ENCODE peak calls at places on chromosomes 7 and 10, in seven cellular contexts. A is activated CD4-positive, CD25-positive, alpha-beta regulatory T cell; C is activated CD4-positive, alpha-beta T cell treated with anti-CD3 and anti-CD28 coated beads for 48 hours; E is CD4-positive, alpha-beta T cell; B is adrenal gland; O is CD8-positive, alpha-beta T cell; R is iPS-NIHi11. Z is an unnamed sample.

GRCh38 chr7:99109108-99110051 is 34.5 kb downstream of the SMURF1 start:
- DNase-seq in C (no peak), A (no peak), B (no peak), R (no peak), E (no peak), O (peak; percentile 56), Z (no peak)

GRCh38 chr7:94439893-94440381 is 45.2 kb downstream of the COL1A2 start:
- DNase-seq in E (no peak), A (no peak), O (no peak), B (no peak), R (no peak), C (no peak), Z (no peak)

GRCh38 chr10:60444494-60445064 is 54.9 kb upstream of the ANK3 start:
- DNase-seq in E (no peak), R (no peak), C (no peak), O (no peak), B (no peak), A (no peak), Z (no peak)

GRCh38 chr7:44072364-44073231 is 7.2 kb upstream of the PGAM2 start:
- DNase-seq in A (no peak), C (peak; percentile 57), R (peak; percentile 84), O (no peak), B (peak; percentile 72), E (no peak), Z (no peak)

GRCh38 chr7:112726076-112726475 is 64.1 kb downstream of the TMEM168 start:
- DNase-seq in R (no peak), A (no peak), E (no peak), B (no peak), C (no peak), O (no peak), Z (no peak)

GRCh38 chr7:69457912-69458491 is 140.3 kb upstream of the AUTS2 start:
- DNase-seq in R (peak; percentile 56), C (no peak), A (no peak), O (no peak), E (no peak), B (peak; percentile 18), Z (peak; percentile 52)

GRCh38 chr10:43043773-43044394 is 33.0 kb upstream of the RET start:
- DNase-seq in O (peak; percentile 38), A (no peak), B (no peak), C (no peak), R (peak; percentile 25), E (no peak), Z (no peak)

GRCh38 chr7:45704683-45705016 is 130.5 kb downstream of the ADCY1 start:
- DNase-seq in A (no peak), B (no peak), E (no peak), R (no peak), O (peak; percentile 27), C (no peak), Z (no peak)

GRCh38 chr10:110274072-110274627 is 30.6 kb downstream of the SMNDC1 start:
- DNase-seq in B (no peak), O (no peak), R (no peak), A (no peak), E (no peak), C (no peak), Z (no peak)